ENCODE peak calls at places on chromosomes 11 and 22, in nine cellular contexts. B, E, N, X, H, J, M, C and G are unnamed samples.

GRCh38 chr11:67022341-67022933 is 497 bp upstream of the SYT12 start:
- DNase-seq in B (no peak), J (no peak), C (peak), H (peak), N (peak), X (no peak), M (no peak), E (no peak), G (peak)

GRCh38 chr22:31933406-31933805 is 10.9 kb upstream of the YWHAH start:
- DNase-seq in X (no peak), M (no peak), E (no peak), C (no peak), H (no peak), N (no peak), J (no peak), B (no peak), G (no peak)

GRCh38 chr11:117720061-117720511 is 76.9 kb downstream of the DSCAML1 start:
- DNase-seq in X (no peak), H (no peak), B (no peak), E (no peak), N (no peak), C (no peak), M (no peak), J (no peak), G (no peak)

GRCh38 chr11:85787809-85788805 is 22.8 kb downstream of the SYTL2 start:
- DNase-seq in J (no peak), E (no peak), B (peak), H (no peak), M (no peak), X (no peak), C (peak), N (peak), G (no peak)

GRCh38 chr11:82174610-82175009 is 559.1 kb downstream of the FAM181B start:
- DNase-seq in H (peak), M (no peak), B (no peak), N (no peak), J (no peak), X (no peak), C (peak), E (no peak), G (no peak)

GRCh38 chr22:41935015-41935908 is 8.7 kb upstream of the TNFRSF13C start:
- DNase-seq in E (no peak), C (no peak), N (no peak), B (no peak), M (no peak), J (peak), X (no peak), H (no peak), G (no peak)

GRCh38 chr22:32106930-32107329 is 52.2 kb downstream of the C22orf42 start:
- DNase-seq in C (peak), N (no peak), B (no peak), J (no peak), M (no peak), E (no peak), X (no peak), H (peak), G (peak)

GRCh38 chr11:60867871-60868681 is 734 bp downstream of the ZP1 start:
- DNase-seq in J (no peak), E (no peak), C (no peak), M (no peak), N (no peak), B (no peak), X (no peak), H (no peak), G (no peak)

GRCh38 chr11:83007909-83008580 is 63.7 kb downstream of the RAB30 start:
- DNase-seq in X (peak), M (peak), J (no peak), H (peak), N (peak), C (no peak), E (no peak), B (no peak), G (peak)

GRCh38 chr11:57728829-57729228 is 12.5 kb upstream of the SELENOH start:
- DNase-seq in E (no peak), X (no peak), J (no peak), B (no peak), C (no peak), M (no peak), N (no peak), H (no peak), G (no peak)

GRCh38 chr11:774873-775592 is 2.3 kb downstream of the GATD1 start:
- DNase-seq in B (peak), J (no peak), X (no peak), N (peak), C (peak), E (no peak), M (no peak), H (no peak), G (peak)

GRCh38 chr22:36194971-36195370 is 6.6 kb downstream of the APOL4 start:
- DNase-seq in J (peak), B (peak), M (peak), E (no peak), X (peak), C (peak), H (peak), N (peak), G (peak)

GRCh38 chr11:112558691-112559090 is 298.0 kb upstream of the PLET1 start:
- DNase-seq in E (no peak), M (no peak), B (peak), X (no peak), N (peak), H (peak), J (no peak), C (no peak), G (peak)

GRCh38 chr11:113655771-113656170 is 50.3 kb downstream of the TMPRSS5 start:
- DNase-seq in C (no peak), B (no peak), H (no peak), J (no peak), X (no peak), M (no peak), N (no peak), E (no peak), G (no peak)

GRCh38 chr11:67996622-67997459 is 7.1 kb downstream of the UNC93B1 start:
- DNase-seq in C (no peak), H (peak), B (peak), X (no peak), J (no peak), N (no peak), M (peak), E (no peak), G (no peak)

GRCh38 chr11:128894685-128895084 is 3.5 kb downstream of the KCNJ5 start:
- DNase-seq in C (no peak), B (no peak), H (no peak), M (no peak), E (no peak), X (no peak), N (no peak), J (no peak), G (no peak)

GRCh38 chr11:70481625-70482528 is 83.5 kb downstream of the CTTN start:
- DNase-seq in X (no peak), M (no peak), B (peak), C (no peak), J (no peak), N (peak), H (peak), E (no peak), G (peak)

GRCh38 chr11:35305670-35306382 is 113.5 kb downstream of the SLC1A2 start:
- DNase-seq in C (peak), E (no peak), M (no peak), H (peak), B (peak), N (peak), J (no peak), X (no peak), G (peak)

GRCh38 chr22:43053176-43053575 is 36.0 kb downstream of the TTLL1 start:
- DNase-seq in E (no peak), J (no peak), M (no peak), X (no peak), H (no peak), N (no peak), B (no peak), C (no peak), G (no peak)
- TF ChIP-seq CTCF in E (no peak), J (no peak), M (no peak), X (no peak), H (peak), N (peak), B (peak), C (no peak), G (no peak)

GRCh38 chr11:46079662-46080061 is 41.6 kb downstream of the PHF21A start:
- DNase-seq in C (no peak), H (no peak), X (no peak), B (no peak), N (no peak), E (no peak), M (no peak), J (no peak), G (no peak)

GRCh38 chr11:46072172-46072964 is 48.9 kb downstream of the PHF21A start:
- DNase-seq in X (no peak), C (no peak), J (no peak), N (no peak), M (no peak), B (peak), H (no peak), E (no peak), G (peak)

GRCh38 chr11:46075168-46075567 is 46.1 kb downstream of the PHF21A start:
- DNase-seq in H (peak), B (peak), M (no peak), J (no peak), X (no peak), E (no peak), N (peak), C (peak), G (peak)

GRCh38 chr11:46073632-46074031 is 47.6 kb downstream of the PHF21A start:
- DNase-seq in C (no peak), N (no peak), B (no peak), H (peak), X (no peak), E (no peak), J (no peak), M (no peak), G (no peak)

DNA sequence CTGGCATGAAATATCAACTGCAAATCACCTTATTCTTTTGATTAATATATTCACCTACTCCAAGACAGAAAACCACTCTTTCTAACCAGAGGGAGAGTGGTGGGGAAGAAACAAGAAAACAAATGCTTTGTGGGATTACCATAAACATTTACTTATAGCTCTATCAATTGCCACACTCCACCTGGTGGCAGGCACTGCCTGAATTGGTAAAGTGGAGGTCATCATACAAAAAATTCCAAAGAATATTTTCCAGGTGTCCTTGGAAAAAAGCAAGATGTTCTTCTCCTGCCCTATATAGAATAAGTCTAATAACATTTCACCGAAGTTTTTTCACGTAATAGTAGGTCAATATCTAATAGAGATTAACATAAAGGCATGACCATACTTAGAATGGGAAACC is 45.3 kb downstream of the PHF21A start:
- DNase-seq in N (no peak), C (no peak), J (no peak), M (no peak), B (no peak), E (no peak), X (no peak), H (no peak), G (no peak)
- TF ChIP-seq CTCF in N (peak), C (peak), J (no peak), M (no peak), B (peak), E (no peak), X (no peak), H (peak), G (peak)

DNA sequence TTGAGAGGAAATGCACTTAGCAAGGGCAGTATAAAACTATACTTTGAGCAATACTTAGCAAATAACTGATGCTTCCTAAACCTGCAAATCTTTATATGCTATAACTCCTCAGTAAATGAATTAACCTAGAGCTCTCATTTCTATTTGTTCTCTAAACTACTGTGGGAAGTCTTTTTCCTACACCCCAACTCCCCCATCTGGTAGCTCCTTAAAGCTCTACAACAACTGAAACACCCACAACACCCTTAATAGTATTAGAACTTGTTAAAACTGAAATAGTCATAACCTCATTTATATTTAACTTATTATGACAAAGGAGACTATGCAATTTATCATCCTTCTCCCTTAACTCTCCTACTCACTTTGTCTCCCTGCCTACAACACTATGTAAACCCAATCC is 43.4 kb downstream of the GUCY1A2 start:
- DNase-seq in C (no peak), H (peak), J (no peak), N (no peak), E (no peak), B (no peak), X (no peak), M (no peak), G (no peak)
- TF ChIP-seq CTCF in C (no peak), H (peak), J (no peak), N (no peak), E (no peak), B (no peak), X (no peak), M (no peak), G (no peak)

GRCh38 chr11:72228229-72228843 is 3.8 kb downstream of the INPPL1 start:
- DNase-seq in M (no peak), N (no peak), C (no peak), B (no peak), J (no peak), H (peak), E (no peak), X (no peak), G (peak)
- TF ChIP-seq CTCF in M (no peak), N (no peak), C (peak), B (no peak), J (no peak), H (peak), E (no peak), X (no peak), G (peak)

GRCh38 chr22:20128902-20129746 is 2.5 kb upstream of the ZDHHC8 start:
- DNase-seq in B (peak), E (no peak), N (peak), C (peak), M (no peak), H (peak), J (no peak), X (no peak), G (peak)
- TF ChIP-seq CTCF in B (peak), E (peak), N (peak), C (peak), M (no peak), H (peak), J (no peak), X (no peak), G (peak)

GRCh38 chr22:29870574-29870973 is 12.4 kb upstream of the MTMR3 start:
- DNase-seq in C (peak), X (no peak), H (peak), E (no peak), N (no peak), M (no peak), B (peak), J (no peak), G (no peak)
- TF ChIP-seq CTCF in C (no peak), X (no peak), H (no peak), E (no peak), N (no peak), M (no peak), B (no peak), J (no peak), G (no peak)

GRCh38 chr11:94705419-94705818 is 62.7 kb upstream of the AMOTL1 start:
- DNase-seq in M (no peak), H (no peak), E (no peak), B (no peak), X (no peak), N (no peak), J (no peak), C (no peak), G (no peak)

GRCh38 chr11:94706211-94706610 is 61.9 kb upstream of the AMOTL1 start:
- DNase-seq in J (no peak), X (no peak), C (peak), N (peak), B (peak), M (no peak), E (no peak), H (no peak), G (peak)

GRCh38 chr11:94708176-94708575 is 60.0 kb upstream of the AMOTL1 start:
- DNase-seq in E (no peak), H (no peak), X (no peak), J (no peak), M (no peak), B (no peak), C (no peak), N (no peak), G (no peak)

GRCh38 chr11:94708642-94709041 is 59.5 kb upstream of the AMOTL1 start:
- DNase-seq in E (no peak), H (no peak), M (no peak), J (no peak), C (peak), B (no peak), X (no peak), N (no peak), G (no peak)
- TF ChIP-seq CTCF in E (no peak), H (no peak), M (no peak), J (no peak), C (no peak), B (no peak), X (no peak), N (no peak), G (no peak)

DNA sequence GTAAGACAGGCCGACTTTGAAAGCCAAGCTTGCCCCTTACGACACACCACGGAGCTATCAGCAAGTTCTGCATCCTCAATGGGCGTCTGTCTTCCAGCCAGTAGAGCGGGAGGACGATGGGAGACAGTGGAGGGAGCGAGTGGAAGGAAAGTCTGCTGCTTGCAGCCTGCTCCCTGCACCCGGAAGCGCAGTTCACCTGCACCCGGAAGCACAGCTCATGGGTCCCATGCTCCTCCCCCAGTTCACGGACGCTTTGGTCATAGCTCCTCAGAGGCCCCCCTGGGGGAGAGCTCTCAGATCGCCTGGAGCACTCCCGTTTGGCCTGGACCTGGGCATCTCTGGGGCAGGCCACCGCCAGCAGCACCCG is 51.3 kb downstream of the FBLN1 start:
- DNase-seq in E (no peak), J (no peak), M (no peak), B (no peak), N (no peak), H (no peak), C (no peak), X (no peak), G (no peak)
- TF ChIP-seq CTCF in E (no peak), J (peak), M (no peak), B (no peak), N (no peak), H (no peak), C (no peak), X (no peak), G (no peak)

GRCh38 chr11:73931039-73931645 is 19.7 kb upstream of the DNAJB13 start:
- DNase-seq in J (no peak), X (no peak), H (peak), C (peak), B (peak), N (peak), E (no peak), M (no peak), G (peak)
- TF ChIP-seq CTCF in J (no peak), X (no peak), H (peak), C (peak), B (peak), N (peak), E (no peak), M (no peak), G (peak)

GRCh38 chr11:69172674-69173073 is 16.9 kb downstream of the SMIM38 start:
- DNase-seq in X (no peak), H (peak), N (peak), M (no peak), B (peak), C (peak), E (no peak), J (peak), G (no peak)

GRCh38 chr11:69173925-69174591 is 18.3 kb downstream of the SMIM38 start:
- DNase-seq in H (no peak), B (peak), C (peak), X (no peak), J (no peak), E (no peak), N (peak), M (no peak), G (peak)

GRCh38 chr11:69174841-69175240 is 19.1 kb downstream of the SMIM38 start:
- DNase-seq in N (no peak), X (no peak), C (no peak), J (no peak), M (no peak), E (no peak), B (no peak), H (no peak), G (no peak)

GRCh38 chr11:69171476-69171875 is 15.7 kb downstream of the SMIM38 start:
- DNase-seq in B (no peak), C (no peak), H (no peak), J (peak), M (no peak), E (no peak), N (no peak), X (no peak), G (no peak)

DNA sequence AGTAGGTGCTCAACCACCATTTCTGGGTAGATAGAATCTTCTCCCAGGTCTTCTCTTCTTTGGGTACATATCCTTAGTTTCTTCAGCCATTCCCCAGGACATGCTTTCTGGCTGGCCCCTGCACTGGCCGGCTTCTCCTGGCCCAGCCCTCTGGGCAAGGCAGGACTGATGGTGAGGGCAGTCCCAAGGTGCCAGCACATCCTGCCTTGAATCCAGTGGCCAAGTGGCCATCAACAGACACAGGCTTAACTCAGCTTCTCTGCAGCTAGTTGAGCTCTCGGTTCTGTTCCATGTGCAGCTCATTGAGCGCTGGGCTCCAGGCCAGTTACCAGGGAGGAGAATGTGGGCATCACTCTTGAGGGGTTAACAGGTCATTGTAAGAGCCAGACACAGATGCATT is 17.6 kb downstream of the SMIM38 start:
- DNase-seq in M (no peak), E (no peak), B (peak), N (no peak), H (no peak), J (peak), C (no peak), X (no peak), G (no peak)
- TF ChIP-seq CTCF in M (no peak), E (no peak), B (no peak), N (no peak), H (no peak), J (no peak), C (no peak), X (no peak), G (no peak)